ENCODE peak calls at places on chromosome 5, in nine cellular contexts. I is adrenal gland, P is Peyer's patch, Z is RWPE2, H is heart left ventricle, F is prostate gland, W is astrocyte, N is pancreas, U is GM23338. C is an unnamed sample. For H3K4me1 and H3K27me3, the result is how much of the 10 kb centered on the place peaks cover.

GRCh38 chr5:153425914-153426313 is 64.6 kb upstream of the GRIA1 start:
- DNase-seq in N (peak), I (no peak), U (peak), F (no peak), P (no peak), W (no peak), H (no peak), Z (no peak), C (no peak)

GRCh38 chr5:2675548-2675947 is 75.9 kb downstream of the IRX2 start:
- DNase-seq in U (no peak), W (no peak), Z (no peak), I (peak), N (no peak), H (no peak), F (peak), P (no peak), C (no peak)

GRCh38 chr5:168882283-168882682 is 303.1 kb upstream of the PANK3 start:
- DNase-seq in U (no peak), P (no peak), Z (no peak), F (no peak), H (no peak), N (no peak), I (no peak), W (no peak), C (no peak)

GRCh38 chr5:135561266-135561665 is 17.5 kb downstream of the CXCL14 start:
- DNase-seq in I (no peak), N (no peak), Z (no peak), P (no peak), W (no peak), F (no peak), H (no peak), U (no peak), C (no peak)

GRCh38 chr5:135979510-135979909 is 24.7 kb upstream of the LECT2 start:
- DNase-seq in P (no peak), I (no peak), N (no peak), W (peak), U (no peak), Z (no peak), F (no peak), H (no peak), C (peak)

GRCh38 chr5:43221502-43221901 is 29.5 kb downstream of the NIM1K start:
- DNase-seq in H (no peak), N (no peak), Z (no peak), U (no peak), F (no peak), P (no peak), I (no peak), W (no peak), C (no peak)

GRCh38 chr5:6812800-6813731 is 99.8 kb downstream of the TENT4A start:
- DNase-seq in I (peak), F (peak), P (peak), U (no peak), W (peak), H (no peak), Z (no peak), N (peak), C (peak)

GRCh38 chr5:60295423-60295822 is 401.9 kb upstream of the PDE4D start:
- DNase-seq in F (no peak), N (no peak), Z (no peak), P (no peak), I (no peak), W (peak), U (peak), H (no peak), C (peak)

GRCh38 chr5:73545403-73545779 is 20.0 kb downstream of the ANKRA2 start:
- DNase-seq in N (no peak), H (no peak), F (no peak), W (no peak), I (no peak), P (no peak), Z (no peak), U (no peak), C (no peak)

GRCh38 chr5:25414746-25415145 is 770.0 kb upstream of the CDH10 start:
- DNase-seq in I (no peak), W (peak), Z (no peak), F (no peak), N (no peak), U (no peak), P (no peak), H (no peak), C (no peak)

GRCh38 chr5:8462565-8462964 is 593.6 kb downstream of the MTRR start:
- DNase-seq in F (no peak), H (no peak), I (no peak), N (no peak), Z (no peak), P (no peak), W (no peak), U (no peak), C (no peak)

GRCh38 chr5:9348296-9348996 is 197.4 kb downstream of the SEMA5A start:
- DNase-seq in H (no peak), I (no peak), U (no peak), N (no peak), W (peak), F (no peak), Z (no peak), P (no peak), C (peak)

GRCh38 chr5:53480474-53481353 is at the start of gene FST:
- DNase-seq in W (peak), H (peak), N (peak), P (no peak), I (no peak), U (peak), Z (no peak), F (no peak), C (peak)

GRCh38 chr5:74595143-74595915 is 45.2 kb downstream of the ENC1 start:
- DNase-seq in I (peak), F (no peak), N (no peak), Z (no peak), P (no peak), H (no peak), U (peak), W (peak), C (peak)

GRCh38 chr5:109950634-109951033 is 260.9 kb downstream of the MAN2A1 start:
- DNase-seq in H (no peak), Z (no peak), W (no peak), I (no peak), P (no peak), U (no peak), F (no peak), N (no peak), C (no peak)

GRCh38 chr5:9782806-9783560 is 152.8 kb upstream of the TAS2R1 start:
- DNase-seq in W (no peak), N (no peak), I (no peak), F (no peak), H (no peak), P (no peak), U (peak), Z (no peak), C (peak)

GRCh38 chr5:171764265-171764664 is 21.4 kb upstream of the SMIM23 start:
- DNase-seq in U (no peak), I (no peak), P (no peak), N (no peak), W (no peak), F (no peak), Z (no peak), H (no peak), C (no peak)

GRCh38 chr5:115558388-115558956 is 13.9 kb upstream of the FEM1C start:
- DNase-seq in I (no peak), P (no peak), W (no peak), F (peak), N (peak), Z (no peak), U (no peak), H (no peak), C (peak)

GRCh38 chr5:180848265-180848664 is 12.8 kb downstream of the ZFP62 start:
- DNase-seq in W (no peak), U (no peak), P (no peak), N (no peak), F (no peak), I (no peak), H (no peak), Z (no peak), C (no peak)

GRCh38 chr5:57184322-57184721 is 10.5 kb downstream of the GPBP1 start:
- DNase-seq in U (peak), P (no peak), W (no peak), I (no peak), F (no peak), Z (no peak), N (no peak), H (no peak), C (no peak)

GRCh38 chr5:14545308-14545707 is 36.3 kb upstream of the OTULINL start:
- DNase-seq in H (no peak), Z (no peak), U (no peak), N (no peak), I (no peak), F (no peak), W (no peak), P (no peak), C (peak)
- H3K4me1 ChIP-seq in H (under half), Z (under half), U (under half), N (under half), I (under half), F (under half), W (under half), P (under half), C (under half)

DNA sequence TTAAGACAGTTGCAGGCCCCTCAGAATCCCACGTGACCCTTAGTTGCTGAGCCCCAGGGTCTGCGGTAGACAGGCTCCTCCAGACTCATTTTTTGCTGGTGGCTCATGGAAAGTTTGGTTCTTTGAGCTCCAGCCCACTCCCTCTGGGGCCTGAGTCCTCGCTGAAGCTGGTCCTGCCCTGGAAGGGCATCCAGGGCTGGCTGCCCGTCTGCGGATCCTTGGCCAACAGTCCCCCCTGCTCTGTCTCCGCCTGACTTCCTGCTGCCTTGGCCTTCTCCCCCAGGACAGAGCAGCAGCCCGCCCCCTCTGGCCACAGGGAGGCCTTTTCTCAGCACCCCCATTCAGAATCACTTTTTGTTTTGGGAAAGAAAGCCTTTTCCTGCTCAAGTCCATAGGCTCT is 24.4 kb downstream of the SLC6A7 start:
- DNase-seq in N (no peak), F (no peak), I (no peak), P (no peak), H (no peak), Z (no peak), U (peak), W (peak), C (no peak)
- TF ChIP-seq CTCF in N (no peak), F (no peak), I (no peak), P (no peak), H (no peak), Z (no peak), U (peak), W (no peak), C (peak)

GRCh38 chr5:175047048-175047447 is 322.7 kb downstream of the MSX2 start:
- DNase-seq in W (no peak), N (no peak), F (no peak), I (no peak), Z (no peak), U (no peak), P (no peak), H (no peak), C (no peak)

DNA sequence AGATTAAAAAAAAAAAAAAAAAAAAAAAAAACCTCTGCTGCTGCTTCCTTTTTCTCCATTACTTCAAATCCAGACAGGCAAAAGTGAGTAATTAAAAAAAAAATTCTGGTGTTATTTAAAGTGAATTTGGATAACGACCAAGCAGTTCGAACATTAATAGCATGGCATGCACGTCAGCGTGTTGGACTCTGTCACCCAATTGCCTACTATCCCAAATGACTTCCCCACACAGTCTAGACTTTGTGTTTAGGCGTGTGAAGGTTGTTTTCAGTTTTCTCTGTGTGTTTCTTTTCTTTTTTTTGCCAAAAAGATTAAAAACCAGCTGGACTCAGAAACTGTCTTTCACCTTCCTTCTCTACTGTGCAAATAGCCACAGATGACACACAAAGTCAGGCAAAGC is 321.4 kb downstream of the MSX2 start:
- DNase-seq in F (no peak), Z (no peak), I (no peak), P (no peak), H (no peak), W (no peak), U (no peak), N (no peak), C (no peak)
- H3K27me3 ChIP-seq in F (under half), Z (under half), I (under half), P (under half), H (under half), W (under half), U (under half), N (under half), C (under half)

GRCh38 chr5:131379723-131380122 is 115.9 kb downstream of the CDC42SE2 start:
- DNase-seq in U (no peak), F (no peak), N (no peak), Z (no peak), I (no peak), P (no peak), H (no peak), W (peak), C (no peak)

GRCh38 chr5:131379071-131379538 is 115.3 kb downstream of the CDC42SE2 start:
- DNase-seq in I (no peak), U (no peak), H (no peak), N (no peak), P (no peak), W (no peak), Z (no peak), F (no peak), C (no peak)

GRCh38 chr5:131375351-131375750 is 111.5 kb downstream of the CDC42SE2 start:
- DNase-seq in F (no peak), N (no peak), I (no peak), Z (no peak), P (no peak), W (no peak), H (no peak), U (no peak), C (no peak)

GRCh38 chr5:131381011-131381410 is 117.2 kb downstream of the CDC42SE2 start:
- DNase-seq in Z (no peak), F (no peak), N (no peak), I (no peak), W (peak), P (no peak), H (no peak), U (no peak), C (peak)

GRCh38 chr5:131377785-131378325 is 114.0 kb downstream of the CDC42SE2 start:
- DNase-seq in H (no peak), P (no peak), W (peak), Z (no peak), U (no peak), N (no peak), F (no peak), I (no peak), C (no peak)
- H3K4me1 ChIP-seq in H (under half), P (half or more), W (under half), Z (under half), U (under half), N (under half), F (under half), I (under half), C (under half)

C was measured in cardiac muscle cell.